ENCODE peak calls at places on chromosome 3, in five cellular contexts. I is naive thymus-derived CD8-positive, alpha-beta T cell; X is KBM-7; J is neuronal stem cell; D is frontal cortex. F is an unnamed sample.

GRCh38 chr3:57228734-57229505 is 1.4 kb downstream of the APPL1 start:
- DNase-seq in D (no peak), I (peak), X (peak), J (no peak), F (peak)

GRCh38 chr3:27607370-27607769 is 114.8 kb downstream of the EOMES start:
- DNase-seq in X (no peak), I (no peak), J (no peak), D (no peak), F (no peak)

GRCh38 chr3:194374930-194375329 is 5.4 kb upstream of the LRRC15 start:
- DNase-seq in I (no peak), X (no peak), D (no peak), J (no peak), F (no peak)

GRCh38 chr3:69925506-69925905 is 74.0 kb upstream of the SAMMSON start:
- DNase-seq in J (no peak), X (no peak), I (no peak), D (no peak), F (no peak)

GRCh38 chr3:27730774-27731659 is 8.9 kb upstream of the EOMES start:
- DNase-seq in J (no peak), I (no peak), D (no peak), X (no peak), F (no peak)

GRCh38 chr3:134155456-134155855 is 95.2 kb downstream of the RYK start:
- DNase-seq in J (no peak), X (no peak), D (no peak), I (no peak), F (no peak)

GRCh38 chr3:123119802-123120201 is 53.0 kb downstream of the PDIA5 start:
- DNase-seq in X (no peak), D (no peak), J (peak), I (no peak), F (no peak)

GRCh38 chr3:139572847-139573672 is 33.5 kb upstream of the RBP1 start:
- DNase-seq in I (no peak), J (no peak), D (no peak), X (peak), F (peak)

GRCh38 chr3:175511219-175511780 is 652.2 kb downstream of the NAALADL2 start:
- DNase-seq in X (no peak), I (no peak), D (no peak), J (no peak), F (no peak)

GRCh38 chr3:141913150-141913811 is 36.8 kb downstream of the ATP1B3 start:
- DNase-seq in X (peak), J (no peak), I (peak), D (no peak), F (peak)

GRCh38 chr3:94440767-94441493 is 378.1 kb downstream of the NSUN3 start:
- DNase-seq in X (no peak), I (no peak), J (no peak), D (no peak), F (no peak)

GRCh38 chr3:160780246-160780645 is 24.2 kb downstream of the PPM1L start:
- DNase-seq in D (no peak), J (no peak), X (peak), I (no peak), F (peak)

GRCh38 chr3:169948559-169949371 is 17.8 kb upstream of the SEC62 start:
- DNase-seq in J (no peak), I (no peak), D (no peak), X (no peak), F (no peak)

GRCh38 chr3:85142626-85143025 is 183.8 kb downstream of the CADM2 start:
- DNase-seq in J (no peak), X (no peak), I (no peak), D (no peak), F (no peak)

GRCh38 chr3:112302061-112302830 is 8.2 kb upstream of the SLC9C1 start:
- DNase-seq in I (no peak), J (no peak), X (no peak), D (no peak), F (no peak)

GRCh38 chr3:112930771-112931170 is 44.1 kb downstream of the CD200R1 start:
- DNase-seq in D (no peak), X (no peak), J (no peak), I (no peak), F (no peak)

GRCh38 chr3:59388555-59389280 is 338.9 kb upstream of the CFAP20DC start:
- DNase-seq in D (no peak), J (no peak), X (no peak), I (no peak), F (peak)

GRCh38 chr3:54858386-54858785 is 69.5 kb downstream of the LRTM1 start:
- DNase-seq in I (no peak), D (no peak), X (no peak), J (no peak), F (no peak)

GRCh38 chr3:152398495-152398894 is 129.8 kb downstream of the MBNL1 start:
- DNase-seq in D (no peak), J (no peak), X (no peak), I (no peak), F (peak)

GRCh38 chr3:183253364-183253960 is 409 bp downstream of the B3GNT5 start:
- DNase-seq in X (peak), J (no peak), D (peak), I (peak), F (peak)

GRCh38 chr3:52769786-52770445 is 824 bp downstream of the NEK4 start:
- DNase-seq in J (no peak), I (peak), D (no peak), X (peak), F (peak)

GRCh38 chr3:47007001-47007400 is 27.5 kb downstream of the NBEAL2 start:
- DNase-seq in D (no peak), J (no peak), X (no peak), I (no peak), F (no peak)

GRCh38 chr3:33278106-33278672 is 947 bp downstream of the FBXL2 start:
- DNase-seq in D (no peak), J (no peak), I (no peak), X (no peak), F (no peak)

GRCh38 chr3:180789774-180790173 is 110.5 kb upstream of the CCDC39 start:
- DNase-seq in J (no peak), D (no peak), X (no peak), I (no peak), F (no peak)

GRCh38 chr3:126448893-126449180 is 26.9 kb downstream of the ZXDC start:
- DNase-seq in I (no peak), J (no peak), D (no peak), X (no peak), F (no peak)

GRCh38 chr3:116384717-116385116 is 60.6 kb downstream of the LSAMP start:
- DNase-seq in I (no peak), X (no peak), J (no peak), D (no peak), F (no peak)

GRCh38 chr3:81443457-81443782 is 318.0 kb downstream of the GBE1 start:
- DNase-seq in J (no peak), X (no peak), I (no peak), D (no peak), F (no peak)

GRCh38 chr3:72554689-72555088 is 293.6 kb downstream of the SHQ1 start:
- DNase-seq in D (no peak), J (no peak), I (no peak), X (no peak), F (no peak)

GRCh38 chr3:160159806-160160205 is 65.4 kb upstream of the C3orf80 start:
- DNase-seq in J (no peak), D (no peak), I (no peak), X (no peak), F (no peak)

GRCh38 chr3:172982731-172983364 is 158.2 kb downstream of the SPATA16 start:
- DNase-seq in D (peak), I (no peak), X (no peak), J (no peak), F (peak)

GRCh38 chr3:126344380-126345041 is 12.7 kb downstream of the KLF15 start:
- DNase-seq in D (no peak), J (no peak), I (no peak), X (no peak), F (no peak)

GRCh38 chr3:119588112-119588511 is 8.8 kb downstream of the ADPRH start:
- DNase-seq in J (no peak), I (no peak), X (peak), D (no peak), F (peak)

GRCh38 chr3:50418845-50419244 is 59.5 kb upstream of the TMEM115 start:
- DNase-seq in I (no peak), D (no peak), J (no peak), X (no peak), F (peak)

GRCh38 chr3:126355777-126356372 is 1.3 kb downstream of the KLF15 start:
- DNase-seq in X (no peak), J (peak), I (peak), D (peak), F (no peak)

GRCh38 chr3:141485578-141486415 is 1.0 kb upstream of the RASA2 start:
- DNase-seq in X (peak), I (no peak), D (no peak), J (peak), F (peak)

GRCh38 chr3:37625051-37625450 is 236.6 kb upstream of the CTDSPL start:
- DNase-seq in X (no peak), J (no peak), I (no peak), D (no peak), F (no peak)